ENCODE peak calls at places on chromosomes 2 and 18, in six cellular contexts. X, O, A, W, M and S are unnamed samples.

GRCh38 chr2:128599700-128600099 is 281.0 kb upstream of the HS6ST1 start:
- DNase-seq in X (no peak), O (no peak), A (no peak), W (no peak), M (no peak), S (no peak)

GRCh38 chr2:233844836-233845235 is 9.5 kb downstream of the HJURP start:
- DNase-seq in X (no peak), O (no peak), A (no peak), W (no peak), M (no peak), S (no peak)

GRCh38 chr2:80102026-80102425 is 202.5 kb downstream of the LRRTM1 start:
- DNase-seq in X (no peak), O (no peak), A (no peak), W (peak; percentile 48), M (peak; percentile 90), S (no peak)

GRCh38 chr2:12046641-12047040 is 300.2 kb downstream of the LPIN1 start:
- DNase-seq in X (peak; percentile 4), O (no peak), A (no peak), W (peak; percentile 76), M (peak; percentile 53), S (no peak)

GRCh38 chr2:99850076-99850710 is 292.2 kb downstream of the AFF3 start:
- DNase-seq in X (no peak), O (no peak), A (no peak), W (peak; percentile 76), M (no peak), S (no peak)

GRCh38 chr2:102100371-102101096 is 42.0 kb upstream of the IL1R1 start:
- DNase-seq in X (no peak), O (no peak), A (no peak), W (peak; percentile 78), M (peak; percentile 86), S (no peak)

GRCh38 chr2:234564719-234565118 is 67.8 kb upstream of the ARL4C start:
- DNase-seq in X (no peak), O (no peak), A (no peak), W (peak; percentile 16), M (peak; percentile 60), S (no peak)

GRCh38 chr2:112762276-112762675 is 2.1 kb downstream of the CKAP2L start:
- DNase-seq in X (no peak), O (no peak), A (no peak), W (no peak), M (no peak), S (no peak)

GRCh38 chr2:168002021-168002553 is 245.3 kb downstream of the STK39 start:
- DNase-seq in X (no peak), O (peak; percentile 10), A (peak; percentile 51), W (peak; percentile 9), M (peak; percentile 59), S (no peak)

GRCh38 chr2:43559391-43560230 is 36.2 kb downstream of the THADA start:
- DNase-seq in X (no peak), O (peak; percentile 30), A (no peak), W (no peak), M (no peak), S (no peak)

GRCh38 chr2:239033801-239034560 is 186.1 kb downstream of the TWIST2 start:
- DNase-seq in X (no peak), O (no peak), A (no peak), W (peak; percentile 14), M (no peak), S (no peak)

GRCh38 chr2:37586663-37587409 is 84.6 kb downstream of the CDC42EP3 start:
- DNase-seq in X (peak; percentile 23), O (no peak), A (no peak), W (peak; percentile 66), M (peak; percentile 22), S (no peak)

GRCh38 chr18:13563390-13563805 is 163.0 kb downstream of the FAM210A start:
- DNase-seq in X (no peak), O (no peak), A (no peak), W (no peak), M (no peak), S (no peak)

GRCh38 chr2:178834086-178834485 is 26.9 kb upstream of the TTN start:
- DNase-seq in X (no peak), O (no peak), A (no peak), W (no peak), M (no peak), S (no peak)

GRCh38 chr2:7860693-7861092 is 821.2 kb upstream of the ID2 start:
- DNase-seq in X (no peak), O (no peak), A (no peak), W (peak; percentile 34), M (peak; percentile 48), S (peak; percentile 17)

GRCh38 chr2:217989221-217989948 is 13.4 kb downstream of the TNS1 start:
- DNase-seq in X (no peak), O (no peak), A (no peak), W (no peak), M (peak; percentile 26), S (no peak)

GRCh38 chr2:236367791-236368289 is 103.6 kb upstream of the ASB18 start:
- DNase-seq in X (no peak), O (no peak), A (no peak), W (no peak), M (no peak), S (no peak)

GRCh38 chr2:209097168-209097567 is 326.7 kb upstream of the MAP2 start:
- DNase-seq in X (peak; percentile 36), O (no peak), A (no peak), W (no peak), M (no peak), S (no peak)

GRCh38 chr2:3042601-3043585 is 334.7 kb downstream of the EIPR1 start:
- DNase-seq in X (no peak), O (no peak), A (no peak), W (no peak), M (no peak), S (no peak)

GRCh38 chr2:108640731-108641130 is 78.6 kb upstream of the RANBP2 start:
- DNase-seq in X (no peak), O (no peak), A (no peak), W (peak; percentile 78), M (peak; percentile 93), S (no peak)

GRCh38 chr2:230805353-230806017 is 59.3 kb upstream of the ITM2C start:
- DNase-seq in X (no peak), O (no peak), A (no peak), W (no peak), M (no peak), S (no peak)

GRCh38 chr18:78582131-78582789 is 397.4 kb upstream of the SALL3 start:
- DNase-seq in X (no peak), O (no peak), A (no peak), W (no peak), M (no peak), S (no peak)

GRCh38 chr18:45686892-45687611 is 36.9 kb upstream of the SLC14A1 start:
- DNase-seq in X (no peak), O (peak; percentile 90), A (no peak), W (no peak), M (no peak), S (no peak)

GRCh38 chr2:64913357-64913869 is 75.8 kb upstream of the SLC1A4 start:
- DNase-seq in X (peak; percentile 74), O (peak; percentile 76), A (peak; percentile 73), W (peak; percentile 48), M (no peak), S (peak; percentile 81)

GRCh38 chr2:44618378-44619023 is 256.8 kb downstream of the CAMKMT start:
- DNase-seq in X (no peak), O (no peak), A (no peak), W (no peak), M (no peak), S (no peak)

GRCh38 chr18:49936821-49937220 is 123.5 kb upstream of the ACAA2 start:
- DNase-seq in X (no peak), O (no peak), A (no peak), W (no peak), M (no peak), S (no peak)

GRCh38 chr2:77823028-77823427 is 300.9 kb upstream of the LRRTM4 start:
- DNase-seq in X (no peak), O (no peak), A (no peak), W (no peak), M (no peak), S (no peak)

DNA sequence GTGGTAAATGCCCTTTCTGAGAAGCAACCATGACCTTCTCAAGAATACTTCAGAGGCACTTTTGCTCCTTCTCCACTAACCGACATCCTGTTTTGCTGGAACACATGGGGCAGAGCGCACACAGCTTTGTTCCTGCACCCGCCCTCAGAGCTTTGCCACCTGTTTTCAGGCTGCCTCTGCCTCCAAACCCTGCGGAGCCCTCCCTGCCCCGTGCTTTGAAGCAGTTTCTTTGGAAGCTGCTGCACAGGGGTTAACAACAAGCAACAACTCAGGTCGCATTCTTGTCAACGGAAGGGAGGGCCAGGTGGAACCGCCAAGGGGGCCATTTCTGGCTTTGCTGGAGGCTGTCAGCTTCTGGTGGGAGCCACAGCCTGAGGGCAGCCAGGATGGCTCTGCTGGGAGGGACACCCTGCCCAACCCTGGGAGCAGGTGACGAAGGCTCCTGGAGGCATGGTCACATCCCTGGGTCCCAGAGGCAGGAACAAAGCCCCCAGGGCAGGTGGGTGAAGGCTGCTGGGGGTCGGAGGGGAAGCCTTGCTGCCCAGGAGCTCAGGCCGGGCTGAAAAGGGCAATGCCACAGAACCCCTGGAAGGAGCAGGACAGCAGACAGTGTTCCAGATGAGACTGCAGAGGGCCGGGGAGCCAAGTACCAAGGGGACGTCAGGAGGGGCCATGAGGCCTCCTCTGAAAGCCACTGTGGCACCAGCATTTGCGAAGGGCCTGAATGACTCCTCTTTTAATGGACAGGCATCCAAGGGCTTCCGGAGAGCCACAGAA is 46.8 kb downstream of the MRPS5 start:
- DNase-seq in X (no peak), O (no peak), A (no peak), W (no peak), M (no peak), S (peak; percentile 24)
- TF ChIP-seq EZH2phosphoT487 in X (no peak), O (no peak), A (no peak), W (no peak), M (no peak), S (no peak)

GRCh38 chr2:175577405-175577986 is 396.0 kb upstream of the ATP5MC3 start:
- DNase-seq in X (no peak), O (no peak), A (no peak), W (no peak), M (no peak), S (no peak)
- TF ChIP-seq EZH2phosphoT487 in X (no peak), O (no peak), A (no peak), W (no peak), M (no peak), S (no peak)

DNA sequence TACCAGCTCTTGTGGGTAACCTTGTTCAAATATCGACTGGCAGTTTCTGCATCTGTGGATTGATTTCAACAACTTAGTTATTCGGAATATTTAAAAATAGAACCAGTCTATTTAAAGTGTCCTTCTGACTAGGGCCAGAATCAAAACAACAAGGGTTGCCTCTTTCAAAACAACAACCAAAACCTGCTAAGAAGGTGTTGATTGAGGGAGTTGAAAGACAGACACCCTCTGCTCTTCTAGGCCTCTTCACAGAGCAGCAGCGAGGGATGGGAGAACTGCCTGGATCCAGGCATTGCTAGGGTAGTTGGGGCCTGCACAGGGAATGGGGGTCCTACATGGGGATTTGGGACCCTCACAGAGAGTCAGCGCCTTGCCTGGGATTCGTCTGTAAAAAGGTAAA is 19.8 kb downstream of the TTR start:
- DNase-seq in X (no peak), O (no peak), A (no peak), W (no peak), M (no peak), S (no peak)
- TF ChIP-seq EZH2phosphoT487 in X (no peak), O (no peak), A (no peak), W (no peak), M (no peak), S (no peak)

DNA sequence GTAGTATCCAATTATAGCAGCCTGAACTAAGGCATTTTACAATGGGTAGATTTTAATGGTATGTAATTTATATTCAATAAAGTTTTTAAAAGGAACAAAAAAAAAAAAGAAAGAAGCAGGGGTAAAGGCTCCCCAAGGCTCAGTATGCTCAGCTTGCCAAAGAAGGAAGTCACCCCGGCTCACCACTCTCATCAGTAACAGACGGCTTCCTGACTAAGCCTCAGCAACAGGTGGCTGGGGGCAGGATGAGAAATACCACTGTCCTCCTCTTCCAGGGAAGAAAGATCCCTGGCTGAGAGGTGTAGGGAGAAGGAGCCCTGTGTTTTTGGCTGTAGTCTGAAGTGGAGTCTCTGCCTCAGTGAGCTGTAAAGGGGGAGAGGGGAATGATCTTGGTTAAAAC is 121.2 kb downstream of the ARHGEF4 start:
- DNase-seq in X (peak; percentile 33), O (no peak), A (no peak), W (no peak), M (no peak), S (no peak)
- TF ChIP-seq EZH2phosphoT487 in X (no peak), O (no peak), A (no peak), W (no peak), M (no peak), S (no peak)